ENCODE peak calls at places on chromosomes 11 and 22, in four cellular contexts. M, V, E and T are unnamed samples.

GRCh38 chr11:19191530-19192169 is 10.1 kb downstream of the CSRP3 start:
- DNase-seq in E (no peak), V (no peak), M (no peak), T (no peak)

GRCh38 chr22:28810839-28811491 is 10.6 kb upstream of the XBP1 start:
- DNase-seq in E (no peak), M (no peak), V (no peak), T (no peak)

GRCh38 chr22:23110190-23110921 is 31.4 kb downstream of the RSPH14 start:
- DNase-seq in V (no peak), E (peak), M (no peak), T (no peak)

GRCh38 chr11:93051181-93051580 is 81.7 kb downstream of the MTNR1B start:
- DNase-seq in E (no peak), M (no peak), V (no peak), T (no peak)

GRCh38 chr11:454801-455565 is 4.9 kb downstream of the PTDSS2 start:
- DNase-seq in M (no peak), V (no peak), E (no peak), T (no peak)

GRCh38 chr11:123559418-123559817 is 95.0 kb downstream of the SCN3B start:
- DNase-seq in M (no peak), V (no peak), E (no peak), T (no peak)

GRCh38 chr11:118374729-118375128 is 15.3 kb downstream of the UBE4A start:
- DNase-seq in V (no peak), E (no peak), M (no peak), T (no peak)

GRCh38 chr11:22466809-22467208 is 128.6 kb downstream of the SLC17A6 start:
- DNase-seq in E (no peak), V (peak), M (peak), T (no peak)

GRCh38 chr22:47658182-47658581 is 895.7 kb downstream of the TBC1D22A start:
- DNase-seq in E (no peak), M (no peak), V (no peak), T (no peak)

GRCh38 chr11:83558281-83558680 is 272.1 kb upstream of the CCDC90B start:
- DNase-seq in M (no peak), E (no peak), V (no peak), T (no peak)

GRCh38 chr11:3855808-3856491 is 486 bp downstream of the STIM1 start:
- DNase-seq in M (peak), E (peak), V (peak), T (no peak)
- H3K27ac ChIP-seq in M (no peak), E (peak), V (peak), T (peak)

GRCh38 chr11:121659811-121660210 is 207.0 kb upstream of the SORL1-AS1 start:
- DNase-seq in E (no peak), V (no peak), M (no peak), T (no peak)

GRCh38 chr11:121657191-121657590 is 204.4 kb upstream of the SORL1-AS1 start:
- DNase-seq in V (no peak), E (no peak), M (no peak), T (no peak)

GRCh38 chr11:121654506-121655480 is 202.0 kb upstream of the SORL1-AS1 start:
- DNase-seq in M (peak), E (no peak), V (no peak), T (peak)

GRCh38 chr11:121655481-121656332 is 202.9 kb upstream of the SORL1-AS1 start:
- DNase-seq in E (peak), M (peak), V (peak), T (peak)

DNA sequence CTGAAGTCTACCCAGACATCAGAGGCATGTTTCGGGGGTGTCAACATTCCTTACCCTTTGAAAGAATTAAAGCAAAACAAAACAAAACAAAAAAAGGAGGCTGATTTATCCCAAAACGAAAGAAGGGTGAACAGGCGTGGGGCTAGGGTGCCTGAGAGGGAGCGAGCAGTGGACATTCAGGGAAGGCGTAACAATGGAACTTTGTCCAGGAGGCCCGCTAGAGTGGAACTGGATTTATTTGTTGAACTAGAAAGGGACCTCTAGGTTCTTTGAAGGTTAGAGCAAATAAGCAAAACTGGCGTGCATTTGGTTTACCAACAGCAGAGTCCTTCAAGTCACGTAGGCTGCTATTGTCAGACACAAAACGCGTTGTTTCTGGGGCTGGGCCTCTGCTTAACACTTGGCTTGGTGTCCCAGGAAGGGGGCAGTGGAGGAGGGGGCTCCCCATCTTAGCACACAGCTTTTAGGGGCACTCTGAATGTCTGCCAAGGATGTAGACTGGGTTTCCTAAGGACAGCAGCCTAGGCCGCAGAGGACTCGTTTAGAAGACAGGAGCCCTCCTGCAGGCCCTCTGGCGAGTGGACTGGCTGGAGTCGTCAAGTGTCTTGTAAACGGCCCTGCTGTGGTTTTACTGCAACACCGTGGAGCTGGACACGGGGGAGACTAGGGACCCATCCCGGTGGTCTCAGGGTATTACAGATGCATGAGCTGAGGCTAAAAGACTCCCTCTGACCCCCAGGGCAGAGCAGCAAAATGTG is 203.7 kb upstream of the SORL1-AS1 start:
- DNase-seq in M (no peak), V (no peak), E (no peak), T (no peak)
- H3K4me3 ChIP-seq in M (peak), V (peak), E (no peak), T (peak)

GRCh38 chr11:60857378-60858232 is 1.9 kb upstream of the PTGDR2 start:
- DNase-seq in V (no peak), M (peak), E (no peak), T (peak)

GRCh38 chr11:60854847-60855725 is 664 bp downstream of the PTGDR2 start:
- DNase-seq in V (no peak), M (no peak), E (no peak), T (no peak)

GRCh38 chr11:60858236-60858635 is 2.5 kb upstream of the PTGDR2 start:
- DNase-seq in M (no peak), E (no peak), V (no peak), T (no peak)

GRCh38 chr11:60854140-60854846 is 1.5 kb downstream of the PTGDR2 start:
- DNase-seq in V (no peak), M (no peak), E (no peak), T (no peak)

GRCh38 chr11:60855726-60856633 is at the start of gene PTGDR2:
- DNase-seq in M (no peak), E (no peak), V (no peak), T (no peak)
- H3K4me2 ChIP-seq in M (no peak), E (no peak), V (no peak), T (no peak)

GRCh38 chr11:63536669-63537292 is at the start of gene PLAAT4:
- DNase-seq in M (peak), E (no peak), V (peak), T (peak)

GRCh38 chr11:63535734-63536133 is 874 bp upstream of the PLAAT4 start:
- DNase-seq in M (no peak), E (no peak), V (no peak), T (no peak)

GRCh38 chr11:63534895-63535461 is 1.6 kb upstream of the PLAAT4 start:
- DNase-seq in E (no peak), V (no peak), M (no peak), T (no peak)

GRCh38 chr11:63534076-63534475 is 2.5 kb upstream of the PLAAT4 start:
- DNase-seq in E (no peak), V (no peak), M (no peak), T (peak)

DNA sequence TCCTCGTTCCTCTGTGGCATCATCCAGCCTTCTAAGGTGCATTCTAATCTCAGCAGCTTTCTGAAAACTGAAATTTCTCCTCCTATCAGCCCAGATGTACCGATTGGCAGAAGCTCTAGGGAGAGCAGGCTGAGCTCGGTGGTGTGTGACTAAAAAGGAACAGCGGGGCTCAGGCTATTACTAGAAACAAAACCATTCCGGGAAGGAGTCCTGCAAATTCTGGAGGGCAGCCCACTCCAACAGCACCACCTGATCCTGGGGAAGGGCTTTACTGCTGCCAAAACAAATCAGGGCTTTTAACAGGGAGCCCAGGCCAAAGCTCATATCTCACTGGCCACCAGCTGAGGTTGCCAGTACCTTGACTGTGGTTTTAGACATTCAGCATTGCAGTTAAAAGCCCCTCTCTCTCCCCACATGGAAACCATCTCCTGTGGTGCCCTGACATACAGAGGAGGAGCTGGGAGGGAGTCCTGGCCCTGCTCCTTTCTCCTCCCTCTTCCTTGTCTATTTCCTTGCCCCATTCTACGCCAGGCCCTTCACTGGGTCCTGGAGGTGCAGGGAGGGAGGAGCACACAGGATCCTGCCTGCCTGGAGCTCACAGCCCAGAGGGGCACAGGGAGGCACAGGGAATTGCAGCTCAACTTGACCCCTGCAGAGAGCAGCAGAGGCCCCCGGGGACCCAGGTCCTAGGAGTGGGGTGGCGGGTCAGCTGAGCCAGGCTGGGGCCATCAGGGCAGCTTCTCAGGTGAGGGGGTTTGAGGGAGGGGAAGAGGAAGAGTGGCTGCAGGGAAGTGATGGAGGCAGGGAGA is 889 bp downstream of the PLAAT4 start:
- DNase-seq in M (no peak), V (no peak), E (no peak), T (no peak)
- H3K27ac ChIP-seq in M (no peak), V (no peak), E (no peak), T (no peak)

GRCh38 chr11:45180888-45181594 is 34.6 kb downstream of the PRDM11 start:
- DNase-seq in M (peak), V (peak), E (no peak), T (peak)

GRCh38 chr11:45179686-45180085 is 33.2 kb downstream of the PRDM11 start:
- DNase-seq in V (no peak), M (no peak), E (no peak), T (no peak)

GRCh38 chr11:45180158-45180887 is 33.9 kb downstream of the PRDM11 start:
- DNase-seq in V (peak), E (no peak), M (peak), T (peak)

GRCh38 chr11:45182902-45183301 is 36.5 kb downstream of the PRDM11 start:
- DNase-seq in E (peak), M (peak), V (no peak), T (peak)

GRCh38 chr11:45181595-45182550 is 35.4 kb downstream of the PRDM11 start:
- DNase-seq in V (no peak), M (no peak), E (no peak), T (no peak)
- H3K4me3 ChIP-seq in V (no peak), M (no peak), E (no peak), T (no peak)

DNA sequence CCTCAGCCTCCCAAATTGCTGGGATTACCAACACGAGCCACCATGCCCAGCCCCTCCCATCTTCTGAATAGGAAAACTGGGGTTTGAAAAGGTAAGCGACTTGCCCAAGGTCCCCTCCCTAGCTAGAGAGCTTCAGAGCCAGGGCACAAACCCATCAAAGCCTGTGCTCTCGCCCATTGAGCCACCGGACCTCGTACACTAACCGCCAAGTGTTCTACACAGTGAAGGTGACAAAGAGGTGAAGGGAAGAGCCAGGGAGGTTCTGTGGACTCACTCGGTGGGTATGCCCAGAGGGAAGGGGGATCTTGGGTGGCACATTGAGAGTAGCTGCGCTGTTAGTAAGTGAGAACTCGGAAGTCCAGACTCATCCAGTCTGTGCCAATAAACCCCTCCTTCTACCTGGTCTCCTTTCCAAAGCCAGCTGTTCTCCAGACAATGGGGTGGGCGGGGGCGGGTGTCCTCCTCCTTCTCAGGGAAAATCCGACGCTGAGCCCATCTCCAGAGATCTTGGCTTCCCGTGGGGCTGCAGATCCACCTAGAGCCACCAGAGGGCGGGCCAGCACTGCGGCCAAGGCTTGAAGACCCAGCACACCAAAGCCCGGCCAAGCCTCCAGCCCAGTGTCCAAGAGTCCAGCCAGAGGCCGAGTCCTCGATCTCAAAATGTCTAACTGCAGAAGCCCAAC is 3.2 kb upstream of the RTN4RL2 start:
- DNase-seq in V (peak), M (peak), E (peak), T (peak)
- H3K4me2 ChIP-seq in V (peak), M (peak), E (peak), T (peak)

GRCh38 chr11:105899776-105900175 is 122.3 kb downstream of the MSANTD4 start:
- DNase-seq in E (no peak), V (no peak), M (no peak), T (no peak)
- H3K27ac ChIP-seq in E (no peak), V (no peak), M (no peak), T (no peak)